ENCODE peak calls at places on chromosome 1, in ten cellular contexts. Y is stimulated activated CD4-positive, alpha-beta T cell treated with anti-CD3 and anti-CD28 coated beads, Interleukin-12 subunit alpha, Interleukin-12 subunit beta, amount 100 ng/mL, for 4 hours; S is M059J; Q is HCEC 1CT; L is nephron progenitor cell; Z is naive thymus-derived CD8-positive, alpha-beta T cell; X is upper lobe of right lung; M is B cell; F is AG04450; B is tibial artery. K is an unnamed sample.

GRCh38 chr1:145891143-145891542 is 5.5 kb upstream of the ANKRD35 start:
- DNase-seq in Y (no peak), S (peak), Q (no peak), L (no peak), Z (no peak), X (no peak), M (no peak), F (no peak), B (no peak), K (no peak)

GRCh38 chr1:33268927-33269610 is 12.8 kb downstream of the ZNF362 start:
- DNase-seq in Y (no peak), S (no peak), Q (no peak), L (no peak), Z (no peak), X (no peak), M (no peak), F (no peak), B (no peak), K (no peak)

GRCh38 chr1:200364121-200364759 is 45.6 kb downstream of the ZNF281 start:
- DNase-seq in Y (no peak), S (peak), Q (peak), L (no peak), Z (no peak), X (no peak), M (no peak), F (no peak), B (no peak), K (no peak)

GRCh38 chr1:171251042-171251740 is 2.9 kb downstream of the FMO1 start:
- DNase-seq in Y (peak), S (peak), Q (no peak), L (peak), Z (no peak), X (no peak), M (peak), F (no peak), B (no peak), K (no peak)

GRCh38 chr1:75720820-75721219 is 3.7 kb upstream of the ACADM start:
- DNase-seq in Y (no peak), S (no peak), Q (no peak), L (no peak), Z (no peak), X (no peak), M (no peak), F (no peak), B (no peak), K (no peak)

GRCh38 chr1:152756872-152757271 is 953 bp upstream of the KPRP start:
- DNase-seq in Y (no peak), S (no peak), Q (peak), L (no peak), Z (no peak), X (no peak), M (no peak), F (no peak), B (no peak), K (no peak)

GRCh38 chr1:162023547-162024501 is at the start of gene OLFML2B:
- DNase-seq in Y (peak), S (peak), Q (peak), L (peak), Z (peak), X (peak), M (peak), F (peak), B (peak), K (no peak)

GRCh38 chr1:32816676-32817158 is 441 bp downstream of the YARS1 start:
- DNase-seq in Y (no peak), S (peak), Q (peak), L (no peak), Z (no peak), X (no peak), M (no peak), F (no peak), B (peak), K (peak)

GRCh38 chr1:203995228-203995627 is 77.7 kb upstream of the SOX13 start:
- DNase-seq in Y (no peak), S (no peak), Q (no peak), L (no peak), Z (no peak), X (no peak), M (no peak), F (no peak), B (no peak), K (no peak)